ENCODE peak calls at places on chromosomes 12 and 14, in seven cellular contexts. One of them, this sample, is unnamed.
A peak's percentile ranks its signal among the peaks of the same experiment; 100 is the strongest.

GRCh38 chr12:9827209-9827888 is at the start of gene KLRF1:
- DNase-seq in HFFc6: no peak
- DNase-seq in GM20000: no peak
- DNase-seq in RWPE1: no peak
- DNase-seq in AG10803: no peak
- DNase-seq in heart left ventricle: no peak
- DNase-seq in stomach: no peak
- DNase-seq in this sample: no peak

GRCh38 chr12:50545783-50546182 is 41.0 kb downstream of the DIP2B start:
- DNase-seq in RWPE1: no peak
- DNase-seq in AG10803: peak; percentile 28
- DNase-seq in HFFc6: peak; percentile 25
- DNase-seq in GM20000: no peak
- DNase-seq in heart left ventricle: no peak
- DNase-seq in stomach: no peak
- DNase-seq in this sample: peak; percentile 44

GRCh38 chr12:52643233-52644077 is 8.6 kb downstream of the KRT2 start:
- DNase-seq in heart left ventricle: no peak
- DNase-seq in stomach: no peak
- DNase-seq in HFFc6: no peak
- DNase-seq in AG10803: no peak
- DNase-seq in RWPE1: no peak
- DNase-seq in GM20000: no peak
- DNase-seq in this sample: no peak

GRCh38 chr14:105465209-105466031 is 9.2 kb upstream of the CRIP2 start:
- DNase-seq in heart left ventricle: no peak
- DNase-seq in RWPE1: peak; percentile 41
- DNase-seq in HFFc6: peak; percentile 12
- DNase-seq in GM20000: no peak
- DNase-seq in AG10803: no peak
- DNase-seq in stomach: no peak
- DNase-seq in this sample: no peak

GRCh38 chr12:48750769-48751356 is 34.4 kb upstream of the CCNT1 start:
- DNase-seq in RWPE1: no peak
- DNase-seq in HFFc6: peak; percentile 15
- DNase-seq in GM20000: no peak
- DNase-seq in AG10803: no peak
- DNase-seq in stomach: no peak
- DNase-seq in heart left ventricle: no peak
- DNase-seq in this sample: peak; percentile 35

GRCh38 chr14:34554540-34555250 is 15.2 kb upstream of the EAPP start:
- DNase-seq in GM20000: peak; percentile 25
- DNase-seq in heart left ventricle: no peak
- DNase-seq in HFFc6: peak; percentile 95
- DNase-seq in stomach: peak; percentile 24
- DNase-seq in RWPE1: no peak
- DNase-seq in AG10803: peak; percentile 22
- DNase-seq in this sample: peak; percentile 58

GRCh38 chr12:76024102-76024781 is 7.3 kb downstream of the PHLDA1 start:
- DNase-seq in stomach: no peak
- DNase-seq in AG10803: no peak
- DNase-seq in heart left ventricle: no peak
- DNase-seq in GM20000: no peak
- DNase-seq in RWPE1: no peak
- DNase-seq in HFFc6: no peak
- DNase-seq in this sample: no peak

GRCh38 chr14:80110721-80111120 is 100.6 kb downstream of the DIO2 start:
- DNase-seq in AG10803: no peak
- DNase-seq in RWPE1: no peak
- DNase-seq in GM20000: no peak
- DNase-seq in HFFc6: no peak
- DNase-seq in stomach: no peak
- DNase-seq in heart left ventricle: no peak
- DNase-seq in this sample: no peak

GRCh38 chr14:56490379-56490778 is 89.2 kb upstream of the TMEM260 start:
- DNase-seq in HFFc6: peak; percentile 41
- DNase-seq in GM20000: peak; percentile 25
- DNase-seq in AG10803: peak; percentile 39
- DNase-seq in stomach: no peak
- DNase-seq in heart left ventricle: no peak
- DNase-seq in RWPE1: peak; percentile 20
- DNase-seq in this sample: peak; percentile 58

GRCh38 chr14:95263527-95264231 is 56.0 kb downstream of the CLMN start:
- DNase-seq in stomach: no peak
- DNase-seq in RWPE1: no peak
- DNase-seq in GM20000: no peak
- DNase-seq in AG10803: no peak
- DNase-seq in HFFc6: no peak
- DNase-seq in heart left ventricle: no peak
- DNase-seq in this sample: no peak

GRCh38 chr14:55316528-55316927 is 45.3 kb downstream of the FBXO34 start:
- DNase-seq in GM20000: no peak
- DNase-seq in stomach: no peak
- DNase-seq in HFFc6: no peak
- DNase-seq in AG10803: no peak
- DNase-seq in heart left ventricle: no peak
- DNase-seq in RWPE1: no peak
- DNase-seq in this sample: no peak

GRCh38 chr12:119528241-119528640 is 65.3 kb upstream of the TMEM233 start:
- DNase-seq in RWPE1: peak; percentile 6
- DNase-seq in GM20000: no peak
- DNase-seq in AG10803: no peak
- DNase-seq in HFFc6: no peak
- DNase-seq in stomach: no peak
- DNase-seq in heart left ventricle: no peak
- DNase-seq in this sample: peak; percentile 17

GRCh38 chr14:89186850-89187376 is 230.1 kb downstream of the FOXN3 start:
- DNase-seq in RWPE1: no peak
- DNase-seq in AG10803: no peak
- DNase-seq in stomach: no peak
- DNase-seq in GM20000: no peak
- DNase-seq in heart left ventricle: no peak
- DNase-seq in HFFc6: no peak
- DNase-seq in this sample: no peak

GRCh38 chr12:127150479-127150878 is 1116.5 kb upstream of the TMEM132C start:
- DNase-seq in RWPE1: no peak
- DNase-seq in GM20000: no peak
- DNase-seq in heart left ventricle: no peak
- DNase-seq in stomach: no peak
- DNase-seq in AG10803: no peak
- DNase-seq in HFFc6: no peak
- DNase-seq in this sample: peak; percentile 38

GRCh38 chr14:23366163-23366921 is 1.4 kb upstream of the EFS start:
- DNase-seq in AG10803: peak; percentile 54
- DNase-seq in RWPE1: peak; percentile 80
- DNase-seq in heart left ventricle: peak; percentile 86
- DNase-seq in stomach: no peak
- DNase-seq in HFFc6: peak; percentile 25
- DNase-seq in GM20000: no peak
- DNase-seq in this sample: peak; percentile 39

GRCh38 chr12:26318661-26319068 is 123.3 kb downstream of the SSPN start:
- DNase-seq in heart left ventricle: peak; percentile 63
- DNase-seq in stomach: no peak
- DNase-seq in RWPE1: peak; percentile 54
- DNase-seq in AG10803: peak; percentile 45
- DNase-seq in HFFc6: peak; percentile 60
- DNase-seq in GM20000: peak; percentile 44
- DNase-seq in this sample: peak; percentile 81

GRCh38 chr12:90978117-90978770 is 23.3 kb upstream of the CCER1 start:
- DNase-seq in heart left ventricle: no peak
- DNase-seq in RWPE1: peak; percentile 36
- DNase-seq in stomach: no peak
- DNase-seq in AG10803: peak; percentile 87
- DNase-seq in GM20000: peak; percentile 26
- DNase-seq in HFFc6: peak; percentile 79
- DNase-seq in this sample: peak; percentile 68

GRCh38 chr14:57046175-57046574 is 222.5 kb downstream of the EXOC5 start:
- DNase-seq in GM20000: no peak
- DNase-seq in stomach: no peak
- DNase-seq in HFFc6: no peak
- DNase-seq in RWPE1: no peak
- DNase-seq in heart left ventricle: no peak
- DNase-seq in AG10803: no peak
- DNase-seq in this sample: no peak

GRCh38 chr14:94180655-94181271 is 6.6 kb downstream of the PPP4R4 start:
- DNase-seq in AG10803: peak; percentile 44
- DNase-seq in HFFc6: peak; percentile 17
- DNase-seq in stomach: no peak
- DNase-seq in heart left ventricle: no peak
- DNase-seq in GM20000: peak; percentile 55
- DNase-seq in RWPE1: peak; percentile 29
- DNase-seq in this sample: peak; percentile 54

GRCh38 chr14:50312734-50313054 is 570 bp downstream of the DMAC2L start:
- DNase-seq in RWPE1: no peak
- DNase-seq in GM20000: no peak
- DNase-seq in stomach: no peak
- DNase-seq in heart left ventricle: no peak
- DNase-seq in HFFc6: no peak
- DNase-seq in AG10803: no peak
- DNase-seq in this sample: no peak

GRCh38 chr14:68968051-68968450 is 11.1 kb downstream of the ACTN1 start:
- DNase-seq in heart left ventricle: no peak
- DNase-seq in AG10803: no peak
- DNase-seq in GM20000: no peak
- DNase-seq in RWPE1: no peak
- DNase-seq in HFFc6: no peak
- DNase-seq in stomach: no peak
- DNase-seq in this sample: no peak

GRCh38 chr14:74917646-74918081 is 5.4 kb downstream of the RPS6KL1 start:
- DNase-seq in AG10803: peak; percentile 56
- DNase-seq in HFFc6: no peak
- DNase-seq in GM20000: no peak
- DNase-seq in RWPE1: no peak
- DNase-seq in stomach: no peak
- DNase-seq in heart left ventricle: peak; percentile 80
- DNase-seq in this sample: no peak

GRCh38 chr12:95858451-95859343 is at the start of gene SNRPF:
- DNase-seq in stomach: peak; percentile 96
- DNase-seq in RWPE1: peak; percentile 100
- DNase-seq in GM20000: peak; percentile 96
- DNase-seq in AG10803: peak; percentile 96
- DNase-seq in HFFc6: peak; percentile 98
- DNase-seq in heart left ventricle: peak; percentile 94
- DNase-seq in this sample: peak; percentile 99
- TF ChIP-seq CTCF in stomach: peak; percentile 36
- TF ChIP-seq CTCF in RWPE1: peak; percentile 21
- TF ChIP-seq CTCF in GM20000: no peak
- TF ChIP-seq CTCF in AG10803: peak; percentile 19
- TF ChIP-seq CTCF in HFFc6: peak; percentile 21
- TF ChIP-seq CTCF in heart left ventricle: peak; percentile 31
- TF ChIP-seq CTCF in this sample: peak; percentile 6

GRCh38 chr12:82857911-82858533 is 171.3 kb downstream of the TMTC2 start:
- DNase-seq in heart left ventricle: no peak
- DNase-seq in RWPE1: peak; percentile 2
- DNase-seq in AG10803: no peak
- DNase-seq in HFFc6: no peak
- DNase-seq in GM20000: no peak
- DNase-seq in stomach: no peak
- DNase-seq in this sample: no peak

GRCh38 chr12:82866227-82866803 is 179.6 kb downstream of the TMTC2 start:
- DNase-seq in HFFc6: no peak
- DNase-seq in stomach: no peak
- DNase-seq in AG10803: no peak
- DNase-seq in GM20000: no peak
- DNase-seq in RWPE1: no peak
- DNase-seq in heart left ventricle: no peak
- DNase-seq in this sample: no peak

GRCh38 chr12:82858534-82858917 is 171.8 kb downstream of the TMTC2 start:
- DNase-seq in HFFc6: no peak
- DNase-seq in RWPE1: no peak
- DNase-seq in AG10803: no peak
- DNase-seq in heart left ventricle: no peak
- DNase-seq in stomach: no peak
- DNase-seq in GM20000: no peak
- DNase-seq in this sample: no peak

GRCh38 chr12:82862876-82863649 is 176.4 kb downstream of the TMTC2 start:
- DNase-seq in stomach: no peak
- DNase-seq in GM20000: no peak
- DNase-seq in HFFc6: no peak
- DNase-seq in AG10803: no peak
- DNase-seq in heart left ventricle: no peak
- DNase-seq in RWPE1: no peak
- DNase-seq in this sample: peak; percentile 7

GRCh38 chr12:82862069-82862841 is 175.5 kb downstream of the TMTC2 start:
- DNase-seq in stomach: no peak
- DNase-seq in GM20000: no peak
- DNase-seq in RWPE1: no peak
- DNase-seq in AG10803: peak; percentile 25
- DNase-seq in HFFc6: peak; percentile 3
- DNase-seq in heart left ventricle: no peak
- DNase-seq in this sample: peak; percentile 12
- TF ChIP-seq CTCF in stomach: no peak
- TF ChIP-seq CTCF in GM20000: no peak
- TF ChIP-seq CTCF in RWPE1: no peak
- TF ChIP-seq CTCF in AG10803: no peak
- TF ChIP-seq CTCF in HFFc6: no peak
- TF ChIP-seq CTCF in heart left ventricle: no peak
- TF ChIP-seq CTCF in this sample: no peak

GRCh38 chr14:90625445-90625844 is 190.8 kb downstream of the TTC7B start:
- DNase-seq in stomach: no peak
- DNase-seq in AG10803: no peak
- DNase-seq in HFFc6: no peak
- DNase-seq in heart left ventricle: no peak
- DNase-seq in RWPE1: no peak
- DNase-seq in GM20000: no peak
- DNase-seq in this sample: peak; percentile 31
- TF ChIP-seq CTCF in stomach: no peak
- TF ChIP-seq CTCF in AG10803: no peak
- TF ChIP-seq CTCF in HFFc6: no peak
- TF ChIP-seq CTCF in heart left ventricle: no peak
- TF ChIP-seq CTCF in RWPE1: no peak
- TF ChIP-seq CTCF in GM20000: no peak
- TF ChIP-seq CTCF in this sample: no peak

GRCh38 chr12:124369055-124369900 is 74.4 kb downstream of the RFLNA start:
- DNase-seq in AG10803: peak; percentile 92
- DNase-seq in stomach: peak; percentile 96
- DNase-seq in HFFc6: peak; percentile 89
- DNase-seq in RWPE1: no peak
- DNase-seq in heart left ventricle: peak; percentile 94
- DNase-seq in GM20000: no peak
- DNase-seq in this sample: peak; percentile 92

GRCh38 chr12:124370851-124371250 is 76.0 kb downstream of the RFLNA start:
- DNase-seq in heart left ventricle: no peak
- DNase-seq in GM20000: no peak
- DNase-seq in AG10803: no peak
- DNase-seq in HFFc6: no peak
- DNase-seq in RWPE1: no peak
- DNase-seq in stomach: no peak
- DNase-seq in this sample: peak; percentile 36

GRCh38 chr12:124369901-124370378 is 75.0 kb downstream of the RFLNA start:
- DNase-seq in AG10803: no peak
- DNase-seq in HFFc6: no peak
- DNase-seq in GM20000: no peak
- DNase-seq in RWPE1: no peak
- DNase-seq in heart left ventricle: no peak
- DNase-seq in stomach: no peak
- DNase-seq in this sample: no peak

GRCh38 chr12:124370384-124370783 is 75.5 kb downstream of the RFLNA start:
- DNase-seq in AG10803: no peak
- DNase-seq in GM20000: no peak
- DNase-seq in heart left ventricle: no peak
- DNase-seq in RWPE1: no peak
- DNase-seq in HFFc6: no peak
- DNase-seq in stomach: no peak
- DNase-seq in this sample: peak; percentile 31

GRCh38 chr12:124368421-124369032 is 73.6 kb downstream of the RFLNA start:
- DNase-seq in GM20000: no peak
- DNase-seq in stomach: no peak
- DNase-seq in AG10803: no peak
- DNase-seq in heart left ventricle: no peak
- DNase-seq in RWPE1: no peak
- DNase-seq in HFFc6: no peak
- DNase-seq in this sample: no peak
- TF ChIP-seq CTCF in GM20000: no peak
- TF ChIP-seq CTCF in stomach: no peak
- TF ChIP-seq CTCF in AG10803: peak; percentile 19
- TF ChIP-seq CTCF in heart left ventricle: no peak
- TF ChIP-seq CTCF in RWPE1: no peak
- TF ChIP-seq CTCF in HFFc6: no peak
- TF ChIP-seq CTCF in this sample: no peak

This sample was measured in foreskin fibroblast.